ENCODE peak calls at places on chromosomes 12 and 14, in five cellular contexts. J, A, S, P and N are unnamed samples.

GRCh38 chr12:24661657-24662096 is 287.2 kb downstream of the BCAT1 start:
- DNase-seq in J (peak; percentile 97), A (no peak), S (peak; percentile 63), P (no peak), N (no peak)

GRCh38 chr12:122116707-122117535 is 38.4 kb downstream of the MLXIP start:
- DNase-seq in A (peak; percentile 16), P (no peak), S (no peak), J (no peak), N (no peak)

GRCh38 chr12:59708059-59708458 is 112.2 kb downstream of the SLC16A7 start:
- DNase-seq in J (peak; percentile 70), A (no peak), P (no peak), S (peak; percentile 29), N (no peak)

GRCh38 chr12:12557733-12558132 is 4.9 kb downstream of the DUSP16 start:
- DNase-seq in J (no peak), P (no peak), S (no peak), A (no peak), N (no peak)

GRCh38 chr12:127677537-127678131 is 589.3 kb upstream of the TMEM132C start:
- DNase-seq in J (peak; percentile 95), A (peak; percentile 41), P (peak; percentile 2), S (peak; percentile 26), N (peak; percentile 71)

GRCh38 chr12:26428420-26428819 is 233.0 kb downstream of the SSPN start:
- DNase-seq in A (no peak), P (no peak), J (no peak), S (no peak), N (no peak)

GRCh38 chr12:5534800-5535199 is 102.9 kb downstream of the NTF3 start:
- DNase-seq in J (no peak), A (no peak), S (no peak), P (no peak), N (no peak)

GRCh38 chr12:52097045-52097666 is 17.7 kb downstream of the SMIM41 start:
- DNase-seq in A (no peak), J (no peak), S (no peak), P (no peak), N (no peak)

GRCh38 chr14:67510121-67510520 is 21.6 kb upstream of the TMEM229B start:
- DNase-seq in J (no peak), S (no peak), P (no peak), A (no peak), N (no peak)

GRCh38 chr14:90968025-90968424 is 92.4 kb downstream of the RPS6KA5 start:
- DNase-seq in S (no peak), P (no peak), J (peak; percentile 10), A (no peak), N (no peak)

GRCh38 chr14:96893966-96894622 is 96.9 kb downstream of the VRK1 start:
- DNase-seq in A (no peak), P (no peak), S (no peak), J (no peak), N (no peak)

GRCh38 chr14:80310950-80311349 is 99.6 kb upstream of the DIO2 start:
- DNase-seq in A (no peak), J (peak; percentile 76), S (no peak), P (no peak), N (no peak)

GRCh38 chr12:42696424-42697149 is 107.0 kb upstream of the PRICKLE1 start:
- DNase-seq in A (peak; percentile 76), S (no peak), J (peak; percentile 94), P (no peak), N (no peak)

GRCh38 chr12:42631507-42631906 is 42.0 kb upstream of the PRICKLE1 start:
- DNase-seq in J (peak; percentile 48), S (no peak), P (no peak), A (no peak), N (no peak)

GRCh38 chr12:67484788-67485480 is 163.6 kb upstream of the DYRK2 start:
- DNase-seq in J (no peak), A (no peak), P (peak; percentile 42), S (no peak), N (peak; percentile 55)

GRCh38 chr12:113719911-113720591 is 246.1 kb downstream of the RBM19 start:
- DNase-seq in P (no peak), A (no peak), S (no peak), J (no peak), N (no peak)

GRCh38 chr14:30960216-30960615 is 65.2 kb upstream of the AP4S1 start:
- DNase-seq in A (no peak), P (no peak), S (no peak), J (no peak), N (no peak)

GRCh38 chr12:106096376-106096775 is 42.4 kb downstream of the NUAK1 start:
- DNase-seq in S (no peak), P (no peak), J (peak; percentile 71), A (no peak), N (no peak)

GRCh38 chr14:104996483-104996882 is 10.9 kb downstream of the CLBA1 start:
- DNase-seq in J (no peak), S (no peak), P (no peak), A (no peak), N (no peak)

GRCh38 chr14:64000749-64001148 is 147.9 kb downstream of the SYNE2 start:
- DNase-seq in A (no peak), P (no peak), J (no peak), S (no peak), N (no peak)

GRCh38 chr14:50000215-50001145 is 107.6 kb downstream of the ARF6 start:
- DNase-seq in P (peak; percentile 81), A (peak; percentile 47), S (no peak), J (peak; percentile 97), N (peak; percentile 92)

GRCh38 chr12:112537710-112538396 is 119.1 kb downstream of the PTPN11 start:
- DNase-seq in A (no peak), P (no peak), J (peak; percentile 12), S (peak; percentile 38), N (no peak)

GRCh38 chr14:89425931-89426330 is 8.9 kb upstream of the FOXN3 start:
- DNase-seq in J (peak; percentile 95), P (peak; percentile 73), A (no peak), S (peak; percentile 96), N (peak; percentile 88)

GRCh38 chr14:74890262-74890661 is 8.5 kb downstream of the DLST start:
- DNase-seq in P (no peak), J (no peak), A (no peak), S (no peak), N (no peak)

GRCh38 chr14:68756071-68756481 is 36.8 kb downstream of the ZFP36L1 start:
- DNase-seq in P (no peak), S (no peak), J (no peak), A (no peak), N (no peak)

GRCh38 chr14:100622708-100623485 is 35.7 kb upstream of the BEGAIN start:
- DNase-seq in S (no peak), A (no peak), P (no peak), J (no peak), N (no peak)

GRCh38 chr14:73998736-73999135 is 20.4 kb downstream of the ENTPD5 start:
- DNase-seq in A (no peak), P (no peak), J (no peak), S (no peak), N (no peak)

GRCh38 chr12:27193854-27194544 is 50.1 kb upstream of the STK38L start:
- DNase-seq in A (peak; percentile 49), J (peak; percentile 74), S (no peak), P (no peak), N (no peak)

GRCh38 chr12:41552507-41553047 is 364.5 kb downstream of the PDZRN4 start:
- DNase-seq in A (no peak), S (peak; percentile 5), J (no peak), P (no peak), N (no peak)

GRCh38 chr14:23539209-23539866 is 12.2 kb downstream of the ZFHX2 start:
- DNase-seq in P (no peak), A (no peak), J (peak; percentile 63), S (no peak), N (peak; percentile 49)

GRCh38 chr12:82357845-82358199 is 365 bp downstream of the CCDC59 start:
- DNase-seq in A (no peak), P (no peak), S (no peak), J (no peak), N (no peak)

GRCh38 chr12:52910248-52910883 is 5.5 kb upstream of the KRT8 start:
- DNase-seq in S (no peak), J (no peak), A (no peak), P (no peak), N (no peak)

GRCh38 chr12:92650228-92650822 is 52.5 kb upstream of the PLEKHG7 start:
- DNase-seq in J (no peak), P (no peak), S (no peak), A (no peak), N (no peak)
- TF ChIP-seq CTCF in J (no peak), P (no peak), S (no peak), A (peak; percentile 27), N (no peak)

DNA sequence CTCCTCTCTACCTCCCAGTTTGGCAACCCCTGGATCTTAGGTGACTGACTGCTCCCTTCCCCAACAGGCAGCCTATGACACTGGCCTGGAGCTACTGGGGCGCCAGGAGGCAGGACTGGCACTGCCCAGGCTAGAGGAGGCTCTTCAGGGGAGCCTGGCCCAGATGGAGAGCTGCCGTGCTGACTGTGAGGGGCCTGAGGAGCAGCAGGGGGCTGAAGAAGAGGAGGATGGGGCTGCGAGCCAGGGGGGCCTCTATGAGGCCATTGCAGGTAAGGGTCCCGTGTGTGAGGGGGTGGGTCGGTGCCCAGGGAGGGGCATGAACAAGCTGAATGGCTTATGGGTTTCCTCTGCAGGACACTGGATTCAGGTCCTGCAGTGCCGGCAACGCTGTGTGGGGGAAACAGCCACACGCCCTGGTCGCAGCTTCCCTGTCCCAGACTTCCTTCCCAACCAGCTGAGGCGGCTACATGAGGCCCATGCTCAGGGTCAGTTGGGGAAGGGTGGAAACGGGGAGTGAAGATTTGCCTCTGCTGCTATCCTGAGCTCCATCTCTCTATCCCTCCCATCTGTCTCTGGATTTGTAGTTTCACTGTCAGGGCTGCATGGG is 2.2 kb downstream of the P3H3 start:
- DNase-seq in J (no peak), A (no peak), P (no peak), S (no peak), N (no peak)
- H3K4me3 ChIP-seq in J (peak overlapping the region; percentile 8), A (no peak overlapping the region), P (no peak overlapping the region), S (no peak overlapping the region), N (no peak overlapping the region)

DNA sequence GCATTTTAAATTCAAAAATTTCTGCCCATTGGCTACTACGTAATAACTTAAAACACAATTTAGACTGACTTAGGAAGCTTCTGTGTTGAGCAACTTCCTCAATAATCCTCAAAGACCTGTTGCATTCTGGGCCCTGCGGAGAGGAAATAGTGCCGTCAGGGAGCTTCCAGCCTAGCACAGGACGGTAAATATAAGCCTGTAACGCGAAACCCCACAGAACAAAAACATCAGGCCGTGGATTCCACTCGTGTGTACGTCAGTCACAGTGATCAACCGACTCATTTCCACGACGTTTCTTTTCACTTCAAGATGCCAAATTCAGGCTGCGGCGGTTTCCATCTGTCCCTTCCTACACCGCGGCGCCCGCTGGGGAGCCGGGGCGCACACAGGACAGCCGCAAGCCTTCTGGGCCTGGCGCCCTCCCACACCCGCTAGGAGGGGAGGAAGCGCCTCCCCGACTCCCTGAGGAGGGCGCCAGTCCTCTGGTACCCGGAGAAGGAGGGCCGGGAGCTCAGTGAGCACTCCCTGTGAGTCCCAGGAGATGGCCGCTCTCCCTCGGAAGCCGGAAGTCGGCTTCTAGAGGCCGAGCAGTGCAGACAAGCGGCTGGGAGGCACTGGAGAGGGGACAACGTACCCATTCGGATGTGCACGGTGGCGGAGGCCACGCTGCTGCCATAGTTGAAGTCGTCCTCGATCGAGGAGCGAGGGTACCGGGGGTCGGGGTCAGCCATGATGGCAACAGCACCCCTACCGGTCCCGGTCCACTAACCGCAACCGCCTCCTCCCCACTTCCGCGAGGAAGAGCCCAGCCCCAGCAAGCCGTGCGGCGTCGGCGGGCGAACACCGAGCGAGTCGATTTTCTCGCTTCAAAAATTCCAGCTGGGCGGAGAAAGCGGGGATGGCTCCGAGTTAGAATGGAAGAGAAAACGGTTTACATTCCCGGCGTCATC is at the start of gene TMBIM4:
- DNase-seq in S (peak; percentile 64), P (peak; percentile 70), A (peak; percentile 88), J (peak; percentile 97), N (peak; percentile 93)
- TF ChIP-seq CTCF in S (peak; percentile 40), P (peak; percentile 50), A (peak; percentile 78), J (peak; percentile 53), N (peak; percentile 32)

GRCh38 chr12:131783915-131784541 is 44.2 kb upstream of the MMP17 start:
- DNase-seq in J (peak; percentile 77), A (no peak), S (no peak), P (no peak), N (peak; percentile 81)
- H3K4me3 ChIP-seq in J (peak overlapping the region; percentile 41), A (no peak overlapping the region), S (no peak overlapping the region), P (no peak overlapping the region), N (no peak overlapping the region)